ENCODE peak calls at places on chromosomes 11 and 22, in nine cellular contexts. Z is colonic mucosa, S is mammary epithelial cell, F is Panc1, J is transverse colon, C is left ventricle myocardium inferior, M is spleen, G is IMR-90, Q is HCT116. P is an unnamed sample.

GRCh38 chr11:3855808-3856491 is 486 bp downstream of the STIM1 start:
- DNase-seq in Z (peak; percentile 56), S (peak; percentile 50), F (no peak), J (peak; percentile 57), C (peak; percentile 56), M (peak; percentile 95), G (no peak), Q (no peak), P (peak; percentile 79)

GRCh38 chr22:23789638-23790037 is 2.9 kb downstream of the SMARCB1 start:
- DNase-seq in Z (no peak), S (no peak), F (no peak), J (no peak), C (no peak), M (peak; percentile 24), G (no peak), Q (no peak), P (peak; percentile 14)

GRCh38 chr22:24416611-24417010 is 10.8 kb upstream of the ADORA2A start:
- DNase-seq in Z (no peak), S (no peak), F (no peak), J (no peak), C (no peak), M (no peak), G (no peak), Q (no peak), P (peak; percentile 32)

GRCh38 chr11:63838150-63838681 is 694 bp upstream of the MARK2 start:
- DNase-seq in Z (no peak), S (no peak), F (no peak), J (peak; percentile 35), C (no peak), M (peak; percentile 91), G (no peak), Q (no peak), P (no peak)

GRCh38 chr11:123451183-123451907 is 21.3 kb downstream of the GRAMD1B start:
- DNase-seq in Z (no peak), S (no peak), F (no peak), J (no peak), C (no peak), M (no peak), G (no peak), Q (no peak), P (no peak)

GRCh38 chr11:75508051-75508561 is 17.6 kb downstream of the GDPD5 start:
- DNase-seq in Z (no peak), S (no peak), F (no peak), J (no peak), C (no peak), M (no peak), G (no peak), Q (no peak), P (no peak)

GRCh38 chr11:87258171-87258833 is 220.6 kb downstream of the TMEM135 start:
- DNase-seq in Z (no peak), S (no peak), F (no peak), J (no peak), C (no peak), M (no peak), G (no peak), Q (no peak), P (no peak)

GRCh38 chr11:119891392-119891791 is 162.4 kb upstream of the NECTIN1 start:
- DNase-seq in Z (no peak), S (no peak), F (no peak), J (no peak), C (peak; percentile 75), M (peak; percentile 43), G (no peak), Q (no peak), P (no peak)

GRCh38 chr11:68632802-68633201 is 51.5 kb upstream of the GAL start:
- DNase-seq in Z (peak; percentile 65), S (peak; percentile 50), F (peak; percentile 20), J (peak; percentile 64), C (no peak), M (no peak), G (peak; percentile 70), Q (peak; percentile 79), P (no peak)

GRCh38 chr11:27362749-27363575 is at the start of gene CCDC34:
- DNase-seq in Z (peak; percentile 93), S (peak; percentile 92), F (peak; percentile 46), J (peak; percentile 93), C (peak; percentile 90), M (peak; percentile 96), G (peak; percentile 90), Q (peak; percentile 73), P (peak; percentile 92)
- TF ChIP-seq CTCF in Z (no peak), S (no peak), F (no peak), J (no peak), C (no peak), M (no peak), G (no peak), Q (no peak), P (no peak)

GRCh38 chr11:46367244-46367915 is 14.1 kb upstream of the MDK start:
- DNase-seq in Z (peak; percentile 77), S (no peak), F (no peak), J (peak; percentile 72), C (peak; percentile 75), M (peak; percentile 94), G (peak; percentile 59), Q (no peak), P (peak; percentile 82)

GRCh38 chr11:46367916-46368267 is 13.6 kb upstream of the MDK start:
- DNase-seq in Z (no peak), S (no peak), F (no peak), J (no peak), C (no peak), M (peak; percentile 73), G (no peak), Q (no peak), P (no peak)

GRCh38 chr11:46370253-46370652 is 11.2 kb upstream of the MDK start:
- DNase-seq in Z (no peak), S (no peak), F (no peak), J (no peak), C (no peak), M (no peak), G (no peak), Q (no peak), P (no peak)

GRCh38 chr11:46371994-46372393 is 9.5 kb upstream of the MDK start:
- DNase-seq in Z (no peak), S (no peak), F (no peak), J (no peak), C (no peak), M (no peak), G (no peak), Q (no peak), P (no peak)

GRCh38 chr11:46369458-46370152 is 11.9 kb upstream of the MDK start:
- DNase-seq in Z (peak; percentile 52), S (peak; percentile 64), F (no peak), J (peak; percentile 47), C (no peak), M (peak; percentile 88), G (peak; percentile 77), Q (peak; percentile 48), P (no peak)
- H3K27me3 ChIP-seq in Z (no peaks in the 10 kb centered on the region), S (no peaks in the 10 kb centered on the region), F (no peaks in the 10 kb centered on the region), J (no peaks in the 10 kb centered on the region), C (no peaks in the 10 kb centered on the region), M (no peaks in the 10 kb centered on the region), G (no peaks in the 10 kb centered on the region), Q (no peaks in the 10 kb centered on the region), P (no peaks in the 10 kb centered on the region)

GRCh38 chr11:105867742-105868141 is 154.3 kb downstream of the MSANTD4 start:
- DNase-seq in Z (no peak), S (no peak), F (no peak), J (no peak), C (no peak), M (no peak), G (peak; percentile 4), Q (no peak), P (no peak)
- H3K4me3 ChIP-seq in Z (no peak overlapping the region), S (no peak overlapping the region), F (no peak overlapping the region), J (no peak overlapping the region), C (no peak overlapping the region), M (no peak overlapping the region), G (no peak overlapping the region), Q (no peak overlapping the region), P (no peak overlapping the region)

GRCh38 chr11:71565263-71565662 is at the start of gene KRTAP5-10:
- DNase-seq in Z (no peak), S (no peak), F (no peak), J (no peak), C (no peak), M (no peak), G (no peak), Q (no peak), P (no peak)

GRCh38 chr11:71562120-71562519 is 3.2 kb upstream of the KRTAP5-10 start:
- DNase-seq in Z (no peak), S (peak; percentile 18), F (no peak), J (no peak), C (no peak), M (no peak), G (no peak), Q (peak; percentile 18), P (no peak)

GRCh38 chr11:71566081-71566620 is 788 bp downstream of the KRTAP5-10 start:
- DNase-seq in Z (peak; percentile 27), S (no peak), F (no peak), J (peak; percentile 18), C (no peak), M (no peak), G (no peak), Q (no peak), P (no peak)

GRCh38 chr11:71564430-71564829 is 933 bp upstream of the KRTAP5-10 start:
- DNase-seq in Z (no peak), S (no peak), F (no peak), J (no peak), C (no peak), M (no peak), G (no peak), Q (no peak), P (no peak)

DNA sequence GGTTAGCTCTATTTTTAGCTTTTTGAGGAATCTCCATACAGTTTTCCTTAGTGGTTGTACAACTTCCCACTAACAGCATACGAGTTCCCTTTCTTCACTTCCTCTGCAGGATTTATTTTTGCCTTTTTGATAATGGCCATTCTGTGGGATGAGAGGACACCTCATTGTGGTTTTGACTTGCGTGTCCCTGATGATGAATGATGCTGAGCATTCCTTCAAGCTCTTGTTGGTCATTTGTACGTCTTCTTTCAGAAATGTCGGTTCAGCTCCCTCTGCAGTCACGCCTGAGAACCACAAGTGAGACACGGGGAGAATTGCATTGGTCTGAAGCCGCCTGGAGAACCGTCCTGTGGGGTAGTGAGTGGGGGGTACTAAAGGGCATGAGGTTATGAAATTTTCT is 2.0 kb upstream of the KRTAP5-10 start:
- DNase-seq in Z (peak; percentile 25), S (peak; percentile 55), F (peak; percentile 36), J (no peak), C (no peak), M (no peak), G (peak; percentile 62), Q (peak; percentile 51), P (no peak)
- TF ChIP-seq CTCF in Z (peak; percentile 40), S (no peak), F (peak; percentile 82), J (peak; percentile 14), C (peak; percentile 53), M (peak; percentile 33), G (peak; percentile 40), Q (peak; percentile 68), P (no peak)

DNA sequence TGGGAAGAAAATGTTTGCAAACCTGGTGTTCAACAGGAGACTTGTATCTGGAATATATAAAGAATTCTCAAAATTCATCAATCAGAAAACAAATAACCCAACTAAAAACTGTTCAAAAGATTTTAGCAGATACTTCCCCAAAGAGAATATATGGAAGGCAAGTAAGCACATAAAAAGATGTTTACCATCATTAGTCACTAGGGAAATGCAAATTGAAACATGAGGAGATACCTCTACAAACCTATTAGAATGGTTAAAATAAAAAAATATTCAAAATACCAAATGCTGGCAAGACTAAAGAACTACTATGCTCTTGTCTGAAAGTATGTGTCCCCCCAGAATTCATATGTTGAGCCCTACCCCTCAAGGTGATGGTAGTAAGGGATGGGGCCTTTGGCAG is 8.6 kb downstream of the EXPH5 start:
- DNase-seq in Z (no peak), S (no peak), F (no peak), J (no peak), C (no peak), M (no peak), G (no peak), Q (no peak), P (no peak)
- H3K27me3 ChIP-seq in Z (no peaks in the 10 kb centered on the region), S (no peaks in the 10 kb centered on the region), F (peaks cover 3% of the 10 kb centered on the region), J (no peaks in the 10 kb centered on the region), C (no peaks in the 10 kb centered on the region), M (no peaks in the 10 kb centered on the region), G (no peaks in the 10 kb centered on the region), Q (no peaks in the 10 kb centered on the region), P (no peaks in the 10 kb centered on the region)